ENCODE peak calls at places on chromosomes 11 and 22, in five cellular contexts. One of them, this sample, is unnamed.

GRCh38 chr11:416757-417621 is 2.2 kb upstream of the SIGIRR start:
- DNase-seq in mammary epithelial cell: peak
- DNase-seq in AG04450: no peak
- DNase-seq in MM.1S: no peak
- DNase-seq in lower leg skin: no peak
- DNase-seq in this sample: no peak

GRCh38 chr11:3219281-3219892 is 774 bp upstream of the MRGPRG start:
- DNase-seq in MM.1S: no peak
- DNase-seq in lower leg skin: no peak
- DNase-seq in AG04450: no peak
- DNase-seq in mammary epithelial cell: no peak
- DNase-seq in this sample: no peak

GRCh38 chr22:44622147-44622427 is 79.9 kb upstream of the PRR5 start:
- DNase-seq in AG04450: no peak
- DNase-seq in MM.1S: peak
- DNase-seq in mammary epithelial cell: no peak
- DNase-seq in lower leg skin: no peak
- DNase-seq in this sample: no peak

GRCh38 chr22:40056163-40056958 is 61.6 kb downstream of the FAM83F start:
- DNase-seq in AG04450: no peak
- DNase-seq in MM.1S: no peak
- DNase-seq in mammary epithelial cell: no peak
- DNase-seq in lower leg skin: no peak
- DNase-seq in this sample: no peak

GRCh38 chr11:85827768-85828639 is 17.1 kb upstream of the SYTL2 start:
- DNase-seq in MM.1S: peak
- DNase-seq in lower leg skin: no peak
- DNase-seq in mammary epithelial cell: peak
- DNase-seq in AG04450: peak
- DNase-seq in this sample: peak

GRCh38 chr11:108854366-108854765 is 189.5 kb downstream of the DDX10 start:
- DNase-seq in MM.1S: peak
- DNase-seq in mammary epithelial cell: no peak
- DNase-seq in AG04450: no peak
- DNase-seq in lower leg skin: no peak
- DNase-seq in this sample: no peak

GRCh38 chr11:62337682-62338181 is 484 bp downstream of the ASRGL1 start:
- DNase-seq in mammary epithelial cell: peak
- DNase-seq in lower leg skin: no peak
- DNase-seq in AG04450: no peak
- DNase-seq in MM.1S: no peak
- DNase-seq in this sample: no peak

GRCh38 chr11:33622806-33623205 is 77.8 kb downstream of the C11orf91 start:
- DNase-seq in lower leg skin: no peak
- DNase-seq in MM.1S: peak
- DNase-seq in AG04450: no peak
- DNase-seq in mammary epithelial cell: peak
- DNase-seq in this sample: no peak

GRCh38 chr11:69194956-69195355 is 39.2 kb downstream of the SMIM38 start:
- DNase-seq in lower leg skin: no peak
- DNase-seq in AG04450: no peak
- DNase-seq in mammary epithelial cell: no peak
- DNase-seq in MM.1S: no peak
- DNase-seq in this sample: no peak

GRCh38 chr22:48566741-48567140 is 1260.9 kb downstream of the BRD1 start:
- DNase-seq in AG04450: no peak
- DNase-seq in mammary epithelial cell: no peak
- DNase-seq in lower leg skin: no peak
- DNase-seq in MM.1S: no peak
- DNase-seq in this sample: no peak

GRCh38 chr22:25763239-25763777 is 21.3 kb downstream of the MYO18B start:
- DNase-seq in AG04450: no peak
- DNase-seq in lower leg skin: no peak
- DNase-seq in MM.1S: no peak
- DNase-seq in mammary epithelial cell: no peak
- DNase-seq in this sample: no peak

GRCh38 chr11:86948733-86949132 is 6.5 kb downstream of the FZD4 start:
- DNase-seq in lower leg skin: no peak
- DNase-seq in MM.1S: no peak
- DNase-seq in AG04450: no peak
- DNase-seq in mammary epithelial cell: no peak
- DNase-seq in this sample: no peak

GRCh38 chr11:19775622-19776021 is 63.0 kb downstream of the NAV2 start:
- DNase-seq in mammary epithelial cell: no peak
- DNase-seq in MM.1S: no peak
- DNase-seq in lower leg skin: no peak
- DNase-seq in AG04450: no peak
- DNase-seq in this sample: no peak

GRCh38 chr22:20720692-20721408 is 53.1 kb upstream of the SERPIND1 start:
- DNase-seq in AG04450: no peak
- DNase-seq in mammary epithelial cell: no peak
- DNase-seq in MM.1S: no peak
- DNase-seq in lower leg skin: no peak
- DNase-seq in this sample: no peak

GRCh38 chr11:17472467-17472866 is 4.2 kb downstream of the ABCC8 start:
- DNase-seq in AG04450: no peak
- DNase-seq in mammary epithelial cell: no peak
- DNase-seq in MM.1S: no peak
- DNase-seq in lower leg skin: no peak
- DNase-seq in this sample: no peak

GRCh38 chr11:105219269-105219668 is 79.7 kb upstream of the CARD18 start:
- DNase-seq in AG04450: no peak
- DNase-seq in mammary epithelial cell: no peak
- DNase-seq in lower leg skin: no peak
- DNase-seq in MM.1S: no peak
- DNase-seq in this sample: no peak

GRCh38 chr22:47231759-47232158 is 469.3 kb downstream of the TBC1D22A start:
- DNase-seq in MM.1S: no peak
- DNase-seq in AG04450: no peak
- DNase-seq in lower leg skin: no peak
- DNase-seq in mammary epithelial cell: no peak
- DNase-seq in this sample: no peak

GRCh38 chr11:65120831-65121230 is 1.1 kb downstream of the FAU start:
- DNase-seq in AG04450: no peak
- DNase-seq in lower leg skin: no peak
- DNase-seq in MM.1S: no peak
- DNase-seq in mammary epithelial cell: no peak
- DNase-seq in this sample: no peak

GRCh38 chr11:3942956-3943497 is 87.6 kb downstream of the STIM1 start:
- DNase-seq in MM.1S: no peak
- DNase-seq in lower leg skin: no peak
- DNase-seq in mammary epithelial cell: peak
- DNase-seq in AG04450: no peak
- DNase-seq in this sample: no peak

GRCh38 chr22:42754658-42755057 is 34.0 kb upstream of the A4GALT start:
- DNase-seq in MM.1S: no peak
- DNase-seq in mammary epithelial cell: peak
- DNase-seq in lower leg skin: no peak
- DNase-seq in AG04450: no peak
- DNase-seq in this sample: no peak

GRCh38 chr11:45102361-45102809 is 44.1 kb upstream of the PRDM11 start:
- DNase-seq in MM.1S: no peak
- DNase-seq in AG04450: no peak
- DNase-seq in mammary epithelial cell: no peak
- DNase-seq in lower leg skin: peak
- DNase-seq in this sample: no peak

GRCh38 chr22:33018232-33018864 is 39.8 kb downstream of the SYN3 start:
- DNase-seq in AG04450: peak
- DNase-seq in MM.1S: peak
- DNase-seq in mammary epithelial cell: no peak
- DNase-seq in lower leg skin: no peak
- DNase-seq in this sample: no peak

GRCh38 chr11:61533039-61533375 is 24.5 kb downstream of the LRRC10B start:
- DNase-seq in mammary epithelial cell: no peak
- DNase-seq in lower leg skin: no peak
- DNase-seq in AG04450: no peak
- DNase-seq in MM.1S: no peak
- DNase-seq in this sample: no peak

GRCh38 chr11:77244277-77245014 is 57.0 kb downstream of the GDPD4 start:
- DNase-seq in lower leg skin: no peak
- DNase-seq in AG04450: no peak
- DNase-seq in mammary epithelial cell: peak
- DNase-seq in MM.1S: no peak
- DNase-seq in this sample: no peak

GRCh38 chr11:101863361-101863760 is 51.4 kb upstream of the CEP126 start:
- DNase-seq in AG04450: no peak
- DNase-seq in mammary epithelial cell: no peak
- DNase-seq in lower leg skin: no peak
- DNase-seq in MM.1S: no peak
- DNase-seq in this sample: peak

GRCh38 chr22:38834991-38835390 is 8.8 kb downstream of the NPTXR start:
- DNase-seq in AG04450: no peak
- DNase-seq in mammary epithelial cell: no peak
- DNase-seq in MM.1S: no peak
- DNase-seq in lower leg skin: no peak
- DNase-seq in this sample: no peak

GRCh38 chr11:944711-945470 is 19.2 kb downstream of the AP2A2 start:
- DNase-seq in AG04450: no peak
- DNase-seq in mammary epithelial cell: no peak
- DNase-seq in lower leg skin: no peak
- DNase-seq in MM.1S: no peak
- DNase-seq in this sample: no peak

GRCh38 chr11:118924591-118925585 is 838 bp downstream of the BCL9L start:
- DNase-seq in mammary epithelial cell: peak
- DNase-seq in lower leg skin: peak
- DNase-seq in AG04450: no peak
- DNase-seq in MM.1S: peak
- DNase-seq in this sample: no peak

GRCh38 chr11:79055866-79056632 is 384.8 kb downstream of the TENM4 start:
- DNase-seq in lower leg skin: no peak
- DNase-seq in MM.1S: peak
- DNase-seq in mammary epithelial cell: no peak
- DNase-seq in AG04450: no peak
- DNase-seq in this sample: no peak

GRCh38 chr22:47160781-47161520 is 398.5 kb downstream of the TBC1D22A start:
- DNase-seq in MM.1S: no peak
- DNase-seq in AG04450: no peak
- DNase-seq in mammary epithelial cell: no peak
- DNase-seq in lower leg skin: no peak
- DNase-seq in this sample: no peak

GRCh38 chr11:103779054-103779453 is 257.4 kb upstream of the DDI1 start:
- DNase-seq in MM.1S: no peak
- DNase-seq in lower leg skin: no peak
- DNase-seq in AG04450: no peak
- DNase-seq in mammary epithelial cell: peak
- DNase-seq in this sample: no peak

GRCh38 chr11:129252621-129253020 is 60.5 kb upstream of the ARHGAP32 start:
- DNase-seq in mammary epithelial cell: no peak
- DNase-seq in lower leg skin: no peak
- DNase-seq in MM.1S: no peak
- DNase-seq in AG04450: no peak
- DNase-seq in this sample: no peak

GRCh38 chr11:102589047-102589459 is 36.1 kb downstream of the MMP20 start:
- DNase-seq in AG04450: no peak
- DNase-seq in mammary epithelial cell: no peak
- DNase-seq in MM.1S: no peak
- DNase-seq in lower leg skin: no peak
- DNase-seq in this sample: no peak

DNA sequence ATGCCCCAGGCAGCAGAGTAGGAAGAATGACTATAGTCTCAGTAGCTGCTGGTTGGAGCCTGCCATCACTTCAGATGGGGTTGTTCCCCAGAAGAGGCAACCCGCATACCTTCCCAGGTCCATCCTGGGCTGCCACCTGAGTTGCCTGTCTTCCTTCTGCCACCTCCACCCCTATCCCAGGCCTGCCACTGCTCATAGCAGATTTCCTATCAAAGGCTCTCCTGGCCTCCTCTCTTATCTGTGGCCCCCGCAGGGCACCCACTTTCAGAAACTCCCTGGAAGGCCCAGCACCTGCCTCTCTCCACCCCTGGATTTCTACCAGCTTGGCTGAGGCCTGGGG is 648 bp upstream of the NR1H3 start:
- DNase-seq in mammary epithelial cell: no peak
- DNase-seq in AG04450: no peak
- DNase-seq in MM.1S: no peak
- DNase-seq in lower leg skin: no peak
- DNase-seq in this sample: no peak
- H3K4me3 ChIP-seq in mammary epithelial cell: no peak
- H3K4me3 ChIP-seq in AG04450: peak
- H3K4me3 ChIP-seq in MM.1S: no peak
- H3K4me3 ChIP-seq in lower leg skin: no peak
- H3K4me3 ChIP-seq in this sample: no peak

GRCh38 chr11:116928845-116929244 is 91.4 kb upstream of the APOA1 start:
- DNase-seq in AG04450: no peak
- DNase-seq in lower leg skin: no peak
- DNase-seq in MM.1S: no peak
- DNase-seq in mammary epithelial cell: no peak
- DNase-seq in this sample: no peak

GRCh38 chr11:116928102-116928777 is 90.8 kb upstream of the APOA1 start:
- DNase-seq in mammary epithelial cell: no peak
- DNase-seq in AG04450: no peak
- DNase-seq in MM.1S: peak
- DNase-seq in lower leg skin: no peak
- DNase-seq in this sample: no peak

GRCh38 chr11:116929393-116930090 is 92.1 kb upstream of the APOA1 start:
- DNase-seq in mammary epithelial cell: no peak
- DNase-seq in MM.1S: no peak
- DNase-seq in AG04450: no peak
- DNase-seq in lower leg skin: no peak
- DNase-seq in this sample: no peak

GRCh38 chr11:116927163-116927772 is 89.8 kb upstream of the APOA1 start:
- DNase-seq in lower leg skin: no peak
- DNase-seq in mammary epithelial cell: no peak
- DNase-seq in AG04450: no peak
- DNase-seq in MM.1S: no peak
- DNase-seq in this sample: no peak

GRCh38 chr11:116925050-116925449 is 87.6 kb upstream of the APOA1 start:
- DNase-seq in lower leg skin: no peak
- DNase-seq in mammary epithelial cell: no peak
- DNase-seq in MM.1S: peak
- DNase-seq in AG04450: no peak
- DNase-seq in this sample: no peak
- H3K4me3 ChIP-seq in lower leg skin: no peak
- H3K4me3 ChIP-seq in mammary epithelial cell: no peak
- H3K4me3 ChIP-seq in MM.1S: peak
- H3K4me3 ChIP-seq in AG04450: no peak
- H3K4me3 ChIP-seq in this sample: no peak

DNA sequence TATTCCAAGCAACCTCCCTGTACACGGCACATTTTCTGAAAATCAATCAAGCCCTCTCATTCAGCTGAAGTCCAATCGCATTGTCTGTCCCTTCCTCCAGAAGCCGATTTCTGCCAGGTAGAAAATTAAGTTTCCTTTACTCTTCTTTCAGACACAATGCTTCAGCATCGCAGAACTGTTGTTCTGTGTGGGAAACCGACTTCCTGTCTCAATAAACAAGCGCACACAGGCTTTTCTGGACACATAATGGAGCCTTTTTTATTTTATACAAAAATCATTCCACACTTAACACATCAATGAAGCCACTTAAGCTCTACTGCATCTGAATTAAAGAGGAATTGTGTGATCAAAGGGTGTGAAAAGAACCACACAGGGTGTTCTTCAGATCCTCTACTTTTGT is 75.5 kb downstream of the BLID start:
- DNase-seq in AG04450: no peak
- DNase-seq in mammary epithelial cell: peak
- DNase-seq in MM.1S: no peak
- DNase-seq in lower leg skin: no peak
- DNase-seq in this sample: no peak
- H3K4me3 ChIP-seq in AG04450: no peak
- H3K4me3 ChIP-seq in mammary epithelial cell: no peak
- H3K4me3 ChIP-seq in MM.1S: no peak
- H3K4me3 ChIP-seq in lower leg skin: no peak
- H3K4me3 ChIP-seq in this sample: no peak

GRCh38 chr11:26992031-26992541 is 1.8 kb upstream of the FIBIN start:
- DNase-seq in MM.1S: no peak
- DNase-seq in AG04450: peak
- DNase-seq in lower leg skin: peak
- DNase-seq in mammary epithelial cell: peak
- DNase-seq in this sample: peak
- H3K4me3 ChIP-seq in MM.1S: no peak
- H3K4me3 ChIP-seq in AG04450: no peak
- H3K4me3 ChIP-seq in lower leg skin: no peak
- H3K4me3 ChIP-seq in mammary epithelial cell: no peak
- H3K4me3 ChIP-seq in this sample: no peak

This sample was measured in kidney epithelial cell.